ENCODE peak calls at places on chromosomes 1 and 21, in nine cellular contexts. One of them, this sample, is unnamed.

GRCh38 chr1:155983191-155984023 is 5.1 kb upstream of the ARHGEF2 start:
- DNase-seq in endothelial cell of umbilical vein: no peak
- DNase-seq in small intestine: no peak
- DNase-seq in fibroblast of mammary gland: peak
- DNase-seq in naive thymus-derived CD4-positive, alpha-beta T cell: no peak
- DNase-seq in CD4-positive, alpha-beta memory T cell: no peak
- DNase-seq in Panc1: peak
- DNase-seq in lower lobe of right lung: no peak
- DNase-seq in SK-N-MC: peak
- DNase-seq in this sample: peak

GRCh38 chr1:193919827-193920226 is 733.4 kb upstream of the B3GALT2 start:
- DNase-seq in naive thymus-derived CD4-positive, alpha-beta T cell: no peak
- DNase-seq in CD4-positive, alpha-beta memory T cell: no peak
- DNase-seq in SK-N-MC: no peak
- DNase-seq in endothelial cell of umbilical vein: no peak
- DNase-seq in lower lobe of right lung: no peak
- DNase-seq in fibroblast of mammary gland: no peak
- DNase-seq in small intestine: no peak
- DNase-seq in Panc1: no peak
- DNase-seq in this sample: no peak

GRCh38 chr1:91568261-91568660 is 67.6 kb downstream of the CDC7 start:
- DNase-seq in Panc1: no peak
- DNase-seq in small intestine: no peak
- DNase-seq in SK-N-MC: no peak
- DNase-seq in naive thymus-derived CD4-positive, alpha-beta T cell: no peak
- DNase-seq in lower lobe of right lung: no peak
- DNase-seq in endothelial cell of umbilical vein: no peak
- DNase-seq in CD4-positive, alpha-beta memory T cell: no peak
- DNase-seq in fibroblast of mammary gland: no peak
- DNase-seq in this sample: no peak

GRCh38 chr1:246091477-246091876 is 415.6 kb downstream of the SMYD3 start:
- DNase-seq in CD4-positive, alpha-beta memory T cell: no peak
- DNase-seq in small intestine: no peak
- DNase-seq in Panc1: no peak
- DNase-seq in fibroblast of mammary gland: peak
- DNase-seq in naive thymus-derived CD4-positive, alpha-beta T cell: no peak
- DNase-seq in SK-N-MC: no peak
- DNase-seq in lower lobe of right lung: no peak
- DNase-seq in endothelial cell of umbilical vein: no peak
- DNase-seq in this sample: no peak

GRCh38 chr1:74324684-74325448 is 89.7 kb downstream of the TNNI3K start:
- DNase-seq in Panc1: no peak
- DNase-seq in endothelial cell of umbilical vein: no peak
- DNase-seq in CD4-positive, alpha-beta memory T cell: no peak
- DNase-seq in SK-N-MC: no peak
- DNase-seq in naive thymus-derived CD4-positive, alpha-beta T cell: no peak
- DNase-seq in fibroblast of mammary gland: no peak
- DNase-seq in small intestine: no peak
- DNase-seq in lower lobe of right lung: no peak
- DNase-seq in this sample: no peak

GRCh38 chr1:151570819-151571218 is 30.7 kb downstream of the TUFT1 start:
- DNase-seq in small intestine: no peak
- DNase-seq in Panc1: no peak
- DNase-seq in CD4-positive, alpha-beta memory T cell: no peak
- DNase-seq in fibroblast of mammary gland: no peak
- DNase-seq in SK-N-MC: no peak
- DNase-seq in endothelial cell of umbilical vein: no peak
- DNase-seq in naive thymus-derived CD4-positive, alpha-beta T cell: no peak
- DNase-seq in lower lobe of right lung: no peak
- DNase-seq in this sample: no peak

GRCh38 chr21:34886554-34887385 is 162.3 kb downstream of the RUNX1 start:
- DNase-seq in lower lobe of right lung: peak
- DNase-seq in endothelial cell of umbilical vein: peak
- DNase-seq in SK-N-MC: no peak
- DNase-seq in Panc1: no peak
- DNase-seq in naive thymus-derived CD4-positive, alpha-beta T cell: peak
- DNase-seq in fibroblast of mammary gland: peak
- DNase-seq in CD4-positive, alpha-beta memory T cell: no peak
- DNase-seq in small intestine: peak
- DNase-seq in this sample: peak

GRCh38 chr1:67544921-67545320 is 114.7 kb upstream of the SERBP1 start:
- DNase-seq in lower lobe of right lung: no peak
- DNase-seq in SK-N-MC: no peak
- DNase-seq in CD4-positive, alpha-beta memory T cell: no peak
- DNase-seq in small intestine: no peak
- DNase-seq in naive thymus-derived CD4-positive, alpha-beta T cell: no peak
- DNase-seq in fibroblast of mammary gland: no peak
- DNase-seq in endothelial cell of umbilical vein: no peak
- DNase-seq in Panc1: no peak
- DNase-seq in this sample: no peak

GRCh38 chr1:10936998-10937901 is 75.2 kb upstream of the TARDBP start:
- DNase-seq in Panc1: no peak
- DNase-seq in endothelial cell of umbilical vein: no peak
- DNase-seq in CD4-positive, alpha-beta memory T cell: no peak
- DNase-seq in SK-N-MC: no peak
- DNase-seq in lower lobe of right lung: no peak
- DNase-seq in naive thymus-derived CD4-positive, alpha-beta T cell: no peak
- DNase-seq in fibroblast of mammary gland: no peak
- DNase-seq in small intestine: peak
- DNase-seq in this sample: no peak

GRCh38 chr1:12597792-12598191 is 20.2 kb downstream of the DHRS3 start:
- DNase-seq in CD4-positive, alpha-beta memory T cell: no peak
- DNase-seq in Panc1: no peak
- DNase-seq in lower lobe of right lung: peak
- DNase-seq in endothelial cell of umbilical vein: no peak
- DNase-seq in fibroblast of mammary gland: no peak
- DNase-seq in naive thymus-derived CD4-positive, alpha-beta T cell: no peak
- DNase-seq in small intestine: peak
- DNase-seq in SK-N-MC: no peak
- DNase-seq in this sample: no peak

GRCh38 chr1:77489910-77490309 is 192.5 kb downstream of the ZZZ3 start:
- DNase-seq in SK-N-MC: no peak
- DNase-seq in endothelial cell of umbilical vein: no peak
- DNase-seq in CD4-positive, alpha-beta memory T cell: no peak
- DNase-seq in small intestine: no peak
- DNase-seq in fibroblast of mammary gland: peak
- DNase-seq in lower lobe of right lung: no peak
- DNase-seq in Panc1: no peak
- DNase-seq in naive thymus-derived CD4-positive, alpha-beta T cell: no peak
- DNase-seq in this sample: no peak

GRCh38 chr21:43849532-43850299 is 15.3 kb upstream of the AGPAT3 start:
- DNase-seq in small intestine: no peak
- DNase-seq in Panc1: no peak
- DNase-seq in lower lobe of right lung: no peak
- DNase-seq in CD4-positive, alpha-beta memory T cell: no peak
- DNase-seq in naive thymus-derived CD4-positive, alpha-beta T cell: no peak
- DNase-seq in endothelial cell of umbilical vein: no peak
- DNase-seq in SK-N-MC: no peak
- DNase-seq in fibroblast of mammary gland: no peak
- DNase-seq in this sample: no peak

GRCh38 chr1:4549933-4550332 is 104.5 kb upstream of the AJAP1 start:
- DNase-seq in Panc1: no peak
- DNase-seq in naive thymus-derived CD4-positive, alpha-beta T cell: no peak
- DNase-seq in lower lobe of right lung: no peak
- DNase-seq in endothelial cell of umbilical vein: no peak
- DNase-seq in small intestine: no peak
- DNase-seq in fibroblast of mammary gland: no peak
- DNase-seq in SK-N-MC: no peak
- DNase-seq in CD4-positive, alpha-beta memory T cell: no peak
- DNase-seq in this sample: no peak

GRCh38 chr1:239952348-239953307 is 139.1 kb upstream of the FMN2 start:
- DNase-seq in SK-N-MC: no peak
- DNase-seq in naive thymus-derived CD4-positive, alpha-beta T cell: no peak
- DNase-seq in CD4-positive, alpha-beta memory T cell: no peak
- DNase-seq in lower lobe of right lung: no peak
- DNase-seq in Panc1: no peak
- DNase-seq in endothelial cell of umbilical vein: no peak
- DNase-seq in fibroblast of mammary gland: peak
- DNase-seq in small intestine: no peak
- DNase-seq in this sample: no peak

GRCh38 chr1:2310332-2311183 is 80.8 kb downstream of the MORN1 start:
- DNase-seq in small intestine: no peak
- DNase-seq in SK-N-MC: no peak
- DNase-seq in endothelial cell of umbilical vein: no peak
- DNase-seq in CD4-positive, alpha-beta memory T cell: no peak
- DNase-seq in naive thymus-derived CD4-positive, alpha-beta T cell: no peak
- DNase-seq in fibroblast of mammary gland: no peak
- DNase-seq in Panc1: no peak
- DNase-seq in lower lobe of right lung: no peak
- DNase-seq in this sample: no peak

GRCh38 chr1:53128401-53128800 is 14.0 kb downstream of the SLC1A7 start:
- DNase-seq in endothelial cell of umbilical vein: no peak
- DNase-seq in small intestine: no peak
- DNase-seq in Panc1: no peak
- DNase-seq in SK-N-MC: no peak
- DNase-seq in CD4-positive, alpha-beta memory T cell: no peak
- DNase-seq in lower lobe of right lung: no peak
- DNase-seq in fibroblast of mammary gland: no peak
- DNase-seq in naive thymus-derived CD4-positive, alpha-beta T cell: no peak
- DNase-seq in this sample: peak

GRCh38 chr21:41504030-41504429 is 3.9 kb downstream of the TMPRSS2 start:
- DNase-seq in endothelial cell of umbilical vein: no peak
- DNase-seq in naive thymus-derived CD4-positive, alpha-beta T cell: no peak
- DNase-seq in SK-N-MC: no peak
- DNase-seq in lower lobe of right lung: no peak
- DNase-seq in small intestine: peak
- DNase-seq in Panc1: no peak
- DNase-seq in fibroblast of mammary gland: no peak
- DNase-seq in CD4-positive, alpha-beta memory T cell: no peak
- DNase-seq in this sample: no peak

GRCh38 chr21:41508415-41509205 is 652 bp upstream of the TMPRSS2 start:
- DNase-seq in fibroblast of mammary gland: no peak
- DNase-seq in small intestine: peak
- DNase-seq in lower lobe of right lung: no peak
- DNase-seq in Panc1: no peak
- DNase-seq in naive thymus-derived CD4-positive, alpha-beta T cell: no peak
- DNase-seq in SK-N-MC: no peak
- DNase-seq in endothelial cell of umbilical vein: no peak
- DNase-seq in CD4-positive, alpha-beta memory T cell: no peak
- DNase-seq in this sample: no peak

GRCh38 chr21:41507521-41508414 is at the start of gene TMPRSS2:
- DNase-seq in fibroblast of mammary gland: no peak
- DNase-seq in Panc1: no peak
- DNase-seq in CD4-positive, alpha-beta memory T cell: no peak
- DNase-seq in endothelial cell of umbilical vein: no peak
- DNase-seq in lower lobe of right lung: peak
- DNase-seq in SK-N-MC: no peak
- DNase-seq in small intestine: peak
- DNase-seq in naive thymus-derived CD4-positive, alpha-beta T cell: no peak
- DNase-seq in this sample: no peak

GRCh38 chr21:41506526-41507520 is 1.1 kb downstream of the TMPRSS2 start:
- DNase-seq in SK-N-MC: no peak
- DNase-seq in endothelial cell of umbilical vein: no peak
- DNase-seq in fibroblast of mammary gland: no peak
- DNase-seq in lower lobe of right lung: peak
- DNase-seq in CD4-positive, alpha-beta memory T cell: no peak
- DNase-seq in naive thymus-derived CD4-positive, alpha-beta T cell: no peak
- DNase-seq in Panc1: no peak
- DNase-seq in small intestine: peak
- DNase-seq in this sample: no peak

GRCh38 chr21:41506005-41506404 is 2.0 kb downstream of the TMPRSS2 start:
- DNase-seq in fibroblast of mammary gland: no peak
- DNase-seq in SK-N-MC: no peak
- DNase-seq in endothelial cell of umbilical vein: no peak
- DNase-seq in lower lobe of right lung: no peak
- DNase-seq in Panc1: no peak
- DNase-seq in small intestine: peak
- DNase-seq in naive thymus-derived CD4-positive, alpha-beta T cell: no peak
- DNase-seq in CD4-positive, alpha-beta memory T cell: no peak
- DNase-seq in this sample: no peak
- H3K4me3 ChIP-seq in fibroblast of mammary gland: no peak
- H3K4me3 ChIP-seq in SK-N-MC: no peak
- H3K4me3 ChIP-seq in endothelial cell of umbilical vein: no peak
- H3K4me3 ChIP-seq in lower lobe of right lung: peak
- H3K4me3 ChIP-seq in Panc1: peak
- H3K4me3 ChIP-seq in small intestine: peak
- H3K4me3 ChIP-seq in naive thymus-derived CD4-positive, alpha-beta T cell: no peak
- H3K4me3 ChIP-seq in CD4-positive, alpha-beta memory T cell: no peak
- H3K4me3 ChIP-seq in this sample: no peak

GRCh38 chr1:57959727-57960300 is 536.0 kb upstream of the DAB1 start:
- DNase-seq in CD4-positive, alpha-beta memory T cell: no peak
- DNase-seq in small intestine: no peak
- DNase-seq in naive thymus-derived CD4-positive, alpha-beta T cell: no peak
- DNase-seq in Panc1: no peak
- DNase-seq in SK-N-MC: no peak
- DNase-seq in endothelial cell of umbilical vein: no peak
- DNase-seq in fibroblast of mammary gland: no peak
- DNase-seq in lower lobe of right lung: no peak
- DNase-seq in this sample: no peak
- H3K4me3 ChIP-seq in CD4-positive, alpha-beta memory T cell: no peak
- H3K4me3 ChIP-seq in small intestine: no peak
- H3K4me3 ChIP-seq in naive thymus-derived CD4-positive, alpha-beta T cell: no peak
- H3K4me3 ChIP-seq in Panc1: no peak
- H3K4me3 ChIP-seq in SK-N-MC: no peak
- H3K4me3 ChIP-seq in endothelial cell of umbilical vein: no peak
- H3K4me3 ChIP-seq in fibroblast of mammary gland: no peak
- H3K4me3 ChIP-seq in lower lobe of right lung: no peak
- H3K4me3 ChIP-seq in this sample: no peak

GRCh38 chr21:42032266-42032665 is 22.1 kb upstream of the ZBTB21 start:
- DNase-seq in naive thymus-derived CD4-positive, alpha-beta T cell: no peak
- DNase-seq in SK-N-MC: no peak
- DNase-seq in Panc1: no peak
- DNase-seq in fibroblast of mammary gland: no peak
- DNase-seq in lower lobe of right lung: no peak
- DNase-seq in small intestine: no peak
- DNase-seq in endothelial cell of umbilical vein: no peak
- DNase-seq in CD4-positive, alpha-beta memory T cell: no peak
- DNase-seq in this sample: no peak
- H3K4me3 ChIP-seq in naive thymus-derived CD4-positive, alpha-beta T cell: no peak
- H3K4me3 ChIP-seq in SK-N-MC: no peak
- H3K4me3 ChIP-seq in Panc1: no peak
- H3K4me3 ChIP-seq in fibroblast of mammary gland: no peak
- H3K4me3 ChIP-seq in lower lobe of right lung: no peak
- H3K4me3 ChIP-seq in small intestine: no peak
- H3K4me3 ChIP-seq in endothelial cell of umbilical vein: no peak
- H3K4me3 ChIP-seq in CD4-positive, alpha-beta memory T cell: no peak
- H3K4me3 ChIP-seq in this sample: no peak

DNA sequence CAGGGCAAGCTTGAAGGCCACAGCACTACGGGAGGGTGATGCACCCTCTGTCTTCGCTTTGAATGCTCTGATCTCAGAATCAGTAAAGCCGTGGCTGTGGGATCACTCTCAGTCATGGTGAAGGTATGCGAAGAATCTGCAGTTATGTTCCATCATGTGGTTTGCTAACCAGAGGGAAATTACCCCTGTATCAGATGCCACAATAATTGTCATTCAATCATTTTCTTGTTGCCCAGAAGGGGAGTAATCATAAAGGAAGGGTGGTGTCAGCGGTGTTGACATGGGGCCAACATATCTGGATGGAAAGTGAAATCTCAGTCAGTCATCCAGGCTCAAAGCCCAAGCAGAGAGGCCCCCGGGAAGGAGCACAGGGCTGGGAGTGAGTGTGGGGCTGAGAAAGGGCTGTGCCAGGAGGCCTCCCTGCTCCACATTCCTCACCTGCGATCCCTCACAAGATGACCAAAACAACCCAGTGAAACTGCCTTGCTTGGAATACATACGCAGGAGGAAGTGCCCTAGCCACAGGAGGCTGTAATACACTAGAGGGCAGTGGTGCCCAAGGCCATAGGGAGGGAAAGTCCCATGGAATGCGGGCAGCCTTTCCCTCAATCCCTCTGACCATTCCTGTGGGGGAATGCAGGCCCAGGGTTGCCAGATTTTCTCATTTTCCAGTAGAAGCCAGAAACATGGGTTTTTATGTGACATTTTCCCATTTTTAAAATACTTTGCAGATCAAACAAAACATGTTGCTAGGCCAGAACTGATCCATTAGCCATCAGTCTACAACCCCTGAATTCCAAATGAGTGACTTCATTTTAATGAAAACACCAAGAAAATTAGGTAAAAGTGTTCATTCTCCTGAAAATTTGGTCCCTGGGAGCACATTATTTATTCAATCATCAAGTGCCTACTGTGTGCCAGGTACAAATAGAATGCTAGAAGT is 95.7 kb upstream of the VANGL1 start:
- DNase-seq in fibroblast of mammary gland: peak
- DNase-seq in CD4-positive, alpha-beta memory T cell: no peak
- DNase-seq in lower lobe of right lung: no peak
- DNase-seq in endothelial cell of umbilical vein: peak
- DNase-seq in naive thymus-derived CD4-positive, alpha-beta T cell: no peak
- DNase-seq in SK-N-MC: no peak
- DNase-seq in small intestine: peak
- DNase-seq in Panc1: peak
- DNase-seq in this sample: peak
- H3K4me3 ChIP-seq in fibroblast of mammary gland: no peak
- H3K4me3 ChIP-seq in CD4-positive, alpha-beta memory T cell: no peak
- H3K4me3 ChIP-seq in lower lobe of right lung: no peak
- H3K4me3 ChIP-seq in endothelial cell of umbilical vein: no peak
- H3K4me3 ChIP-seq in naive thymus-derived CD4-positive, alpha-beta T cell: no peak
- H3K4me3 ChIP-seq in SK-N-MC: no peak
- H3K4me3 ChIP-seq in small intestine: no peak
- H3K4me3 ChIP-seq in Panc1: no peak
- H3K4me3 ChIP-seq in this sample: no peak

This sample was measured in aorta.